ENCODE peak calls at places on chromosomes 2 and 18, in four cellular contexts. S is HepG2, J is GM12878, L is K562. H is an unnamed sample.

GRCh38 chr2:120592084-120592483 is 143.6 kb upstream of the GLI2 start:
- DNase-seq in J (no peak), L (no peak), S (no peak), H (no peak)

GRCh38 chr18:31791817-31792579 is 31.3 kb upstream of the SLC25A52 start:
- DNase-seq in S (no peak), J (peak), L (no peak), H (no peak)

GRCh38 chr2:15693926-15694588 is 102.4 kb downstream of the DDX1 start:
- DNase-seq in L (no peak), S (no peak), J (no peak), H (no peak)

GRCh38 chr2:236866542-236867340 is 218.9 kb upstream of the COPS8 start:
- DNase-seq in J (no peak), L (no peak), S (no peak), H (no peak)

GRCh38 chr2:236562434-236562833 is 7.2 kb upstream of the ACKR3 start:
- DNase-seq in L (no peak), S (peak), J (no peak), H (no peak)

GRCh38 chr18:830315-830901 is 18.4 kb upstream of the YES1 start:
- DNase-seq in S (no peak), L (peak), J (no peak), H (no peak)

GRCh38 chr2:200382883-200383282 is 76.4 kb downstream of the SPATS2L start:
- DNase-seq in J (no peak), L (no peak), S (no peak), H (no peak)

GRCh38 chr2:190948671-190949070 is 65.3 kb downstream of the STAT1 start:
- DNase-seq in S (no peak), J (no peak), L (no peak), H (no peak)

GRCh38 chr18:54828986-54829385 is 709 bp downstream of the RAB27B start:
- DNase-seq in S (no peak), L (no peak), J (no peak), H (no peak)

GRCh38 chr2:230541934-230542380 is 126.0 kb downstream of the SP100 start:
- DNase-seq in L (no peak), J (peak), S (no peak), H (no peak)

GRCh38 chr2:232976666-232977437 is 36.2 kb downstream of the NGEF start:
- DNase-seq in J (no peak), S (no peak), L (no peak), H (no peak)

GRCh38 chr18:8052237-8052701 is 485.2 kb downstream of the PTPRM start:
- DNase-seq in L (no peak), J (no peak), S (peak), H (no peak)

GRCh38 chr2:179332903-179333302 is 68.3 kb upstream of the SESTD1 start:
- DNase-seq in S (peak), J (no peak), L (no peak), H (no peak)

GRCh38 chr2:12261993-12262680 is 454.6 kb upstream of the TRIB2 start:
- DNase-seq in S (no peak), L (no peak), J (no peak), H (no peak)

GRCh38 chr2:86038291-86039081 is 67.2 kb downstream of the POLR1A start:
- DNase-seq in S (no peak), L (no peak), J (no peak), H (no peak)

GRCh38 chr18:23524213-23524707 is 20.9 kb downstream of the RMC1 start:
- DNase-seq in S (no peak), L (no peak), J (no peak), H (no peak)

GRCh38 chr2:46461716-46462171 is 17.6 kb upstream of the TMEM247 start:
- DNase-seq in J (peak), S (no peak), L (no peak), H (no peak)
- TF ChIP-seq FOXK2 in J (no peak), S (no peak), L (no peak), H (no peak)

GRCh38 chr2:145874466-145874865 is 1354.5 kb upstream of the ZEB2 start:
- DNase-seq in L (no peak), S (no peak), J (no peak), H (no peak)
- TF ChIP-seq TARDBP in L (no peak), S (no peak), J (no peak), H (no peak)

GRCh38 chr18:41312241-41312590 is 642.8 kb upstream of the PIK3C3 start:
- DNase-seq in L (no peak), J (no peak), S (no peak), H (no peak)

GRCh38 chr18:41315134-41315533 is 639.9 kb upstream of the PIK3C3 start:
- DNase-seq in L (no peak), J (no peak), S (no peak), H (no peak)

DNA sequence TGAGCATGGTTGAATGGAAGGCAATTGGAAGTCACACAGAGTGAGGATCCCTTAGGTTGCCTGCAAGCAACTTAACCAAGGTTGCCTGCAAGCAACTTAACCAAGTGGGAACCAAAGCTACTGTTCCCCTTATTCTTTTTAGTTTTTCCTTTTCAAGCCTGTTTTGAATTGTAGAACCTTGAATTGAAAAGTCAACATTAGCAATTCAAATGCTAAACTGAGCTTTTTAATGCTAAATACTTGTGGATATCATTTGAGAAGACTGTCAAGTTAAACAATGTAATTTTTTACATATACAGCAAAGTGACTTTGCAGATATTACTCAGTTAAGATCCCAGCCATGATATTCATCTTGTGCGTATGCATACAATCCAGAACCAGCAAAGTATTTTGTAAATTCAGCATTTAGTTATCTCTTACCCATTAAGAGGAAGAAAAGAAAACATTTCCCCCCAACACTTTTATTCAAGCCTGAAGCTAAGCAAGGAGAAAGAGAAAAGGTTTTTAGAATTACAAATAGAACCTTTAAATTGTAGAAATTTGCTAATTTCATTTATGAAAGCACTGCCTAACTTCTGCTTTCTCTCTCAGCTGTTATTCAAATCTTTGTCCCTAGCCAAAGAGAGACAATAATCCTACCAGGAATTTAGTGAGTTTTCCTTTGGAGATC is 643.3 kb upstream of the PIK3C3 start:
- DNase-seq in J (no peak), S (no peak), L (no peak), H (no peak)
- TF ChIP-seq FOXK2 in J (no peak), S (no peak), L (no peak), H (no peak)

DNA sequence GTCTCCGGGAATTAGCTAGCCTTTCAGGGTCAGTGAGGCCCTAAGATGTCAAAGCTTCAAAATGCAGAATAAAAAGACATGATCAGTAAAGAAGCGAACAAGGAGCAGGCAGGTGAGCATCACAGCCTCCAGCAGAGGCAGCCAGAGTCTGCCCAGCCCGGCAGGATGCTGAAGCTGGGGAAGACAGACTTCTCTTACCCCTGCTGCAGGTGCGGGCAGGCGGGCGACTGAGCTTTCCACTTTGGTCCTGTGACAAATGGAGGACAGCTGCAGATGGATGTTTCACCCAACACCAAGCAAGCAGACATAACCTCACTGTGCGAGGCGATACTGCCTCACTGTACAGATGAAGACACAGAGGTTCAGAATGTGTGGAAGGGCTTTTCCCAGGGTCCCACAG is 251.0 kb downstream of the AFF3 start:
- DNase-seq in L (no peak), S (no peak), J (no peak), H (no peak)
- TF ChIP-seq TARDBP in L (no peak), S (no peak), J (no peak), H (no peak)